ENCODE peak calls at places on chromosomes 12 and 14, in ten cellular contexts. One of them, this sample, is unnamed.

GRCh38 chr12:123621619-123622530 is 11.6 kb downstream of the EIF2B1 start:
- DNase-seq in CD4-positive, alpha-beta T cell: no peak
- DNase-seq in cardiac muscle cell: no peak
- DNase-seq in dorsolateral prefrontal cortex: no peak
- DNase-seq in epithelial cell of esophagus: peak; percentile 91
- DNase-seq in AG09309: no peak
- DNase-seq in brain microvascular endothelial cell: no peak
- DNase-seq in CD8-positive, alpha-beta T cell: no peak
- DNase-seq in osteocyte: no peak
- DNase-seq in heart right ventricle: no peak
- DNase-seq in this sample: no peak

GRCh38 chr12:52916225-52916624 is 11.3 kb upstream of the KRT8 start:
- DNase-seq in CD4-positive, alpha-beta T cell: no peak
- DNase-seq in cardiac muscle cell: no peak
- DNase-seq in dorsolateral prefrontal cortex: no peak
- DNase-seq in epithelial cell of esophagus: no peak
- DNase-seq in AG09309: no peak
- DNase-seq in brain microvascular endothelial cell: no peak
- DNase-seq in CD8-positive, alpha-beta T cell: no peak
- DNase-seq in osteocyte: no peak
- DNase-seq in heart right ventricle: no peak
- DNase-seq in this sample: no peak

GRCh38 chr12:45893240-45893639 is 97.1 kb downstream of the SCAF11 start:
- DNase-seq in CD4-positive, alpha-beta T cell: no peak
- DNase-seq in cardiac muscle cell: peak; percentile 27
- DNase-seq in dorsolateral prefrontal cortex: no peak
- DNase-seq in epithelial cell of esophagus: peak; percentile 19
- DNase-seq in AG09309: no peak
- DNase-seq in brain microvascular endothelial cell: no peak
- DNase-seq in CD8-positive, alpha-beta T cell: no peak
- DNase-seq in osteocyte: no peak
- DNase-seq in heart right ventricle: no peak
- DNase-seq in this sample: no peak

GRCh38 chr12:114476159-114476558 is 70.2 kb upstream of the TBX5 start:
- DNase-seq in CD4-positive, alpha-beta T cell: no peak
- DNase-seq in cardiac muscle cell: peak; percentile 63
- DNase-seq in dorsolateral prefrontal cortex: no peak
- DNase-seq in epithelial cell of esophagus: peak; percentile 10
- DNase-seq in AG09309: no peak
- DNase-seq in brain microvascular endothelial cell: no peak
- DNase-seq in CD8-positive, alpha-beta T cell: no peak
- DNase-seq in osteocyte: no peak
- DNase-seq in heart right ventricle: no peak
- DNase-seq in this sample: no peak

GRCh38 chr12:50615534-50616296 is 110.9 kb downstream of the DIP2B start:
- DNase-seq in CD4-positive, alpha-beta T cell: no peak
- DNase-seq in cardiac muscle cell: no peak
- DNase-seq in dorsolateral prefrontal cortex: no peak
- DNase-seq in epithelial cell of esophagus: peak; percentile 93
- DNase-seq in AG09309: no peak
- DNase-seq in brain microvascular endothelial cell: no peak
- DNase-seq in CD8-positive, alpha-beta T cell: no peak
- DNase-seq in osteocyte: no peak
- DNase-seq in heart right ventricle: no peak
- DNase-seq in this sample: no peak

GRCh38 chr12:27344246-27344645 is 11.6 kb downstream of the BMAL2 start:
- DNase-seq in CD4-positive, alpha-beta T cell: no peak
- DNase-seq in cardiac muscle cell: no peak
- DNase-seq in dorsolateral prefrontal cortex: no peak
- DNase-seq in epithelial cell of esophagus: peak; percentile 86
- DNase-seq in AG09309: no peak
- DNase-seq in brain microvascular endothelial cell: no peak
- DNase-seq in CD8-positive, alpha-beta T cell: no peak
- DNase-seq in osteocyte: no peak
- DNase-seq in heart right ventricle: no peak
- DNase-seq in this sample: no peak

GRCh38 chr12:122395319-122395718 is 27.1 kb downstream of the CLIP1 start:
- DNase-seq in CD4-positive, alpha-beta T cell: no peak
- DNase-seq in cardiac muscle cell: peak; percentile 67
- DNase-seq in dorsolateral prefrontal cortex: no peak
- DNase-seq in epithelial cell of esophagus: peak; percentile 85
- DNase-seq in AG09309: peak; percentile 31
- DNase-seq in brain microvascular endothelial cell: peak; percentile 80
- DNase-seq in CD8-positive, alpha-beta T cell: no peak
- DNase-seq in osteocyte: no peak
- DNase-seq in heart right ventricle: no peak
- DNase-seq in this sample: no peak

GRCh38 chr14:36773136-36773540 is 111.5 kb downstream of the PAX9 start:
- DNase-seq in CD4-positive, alpha-beta T cell: no peak
- DNase-seq in cardiac muscle cell: no peak
- DNase-seq in dorsolateral prefrontal cortex: no peak
- DNase-seq in epithelial cell of esophagus: peak; percentile 86
- DNase-seq in AG09309: no peak
- DNase-seq in brain microvascular endothelial cell: peak; percentile 71
- DNase-seq in CD8-positive, alpha-beta T cell: no peak
- DNase-seq in osteocyte: no peak
- DNase-seq in heart right ventricle: no peak
- DNase-seq in this sample: no peak

GRCh38 chr12:54363047-54363446 is 1.2 kb downstream of the GPR84 start:
- DNase-seq in CD4-positive, alpha-beta T cell: no peak
- DNase-seq in cardiac muscle cell: no peak
- DNase-seq in dorsolateral prefrontal cortex: no peak
- DNase-seq in epithelial cell of esophagus: no peak
- DNase-seq in AG09309: no peak
- DNase-seq in brain microvascular endothelial cell: no peak
- DNase-seq in CD8-positive, alpha-beta T cell: no peak
- DNase-seq in osteocyte: no peak
- DNase-seq in heart right ventricle: no peak
- DNase-seq in this sample: no peak

GRCh38 chr12:22100952-22101748 is 55.1 kb downstream of the CMAS start:
- DNase-seq in CD4-positive, alpha-beta T cell: no peak
- DNase-seq in cardiac muscle cell: peak; percentile 83
- DNase-seq in dorsolateral prefrontal cortex: no peak
- DNase-seq in epithelial cell of esophagus: peak; percentile 89
- DNase-seq in AG09309: peak; percentile 31
- DNase-seq in brain microvascular endothelial cell: peak; percentile 70
- DNase-seq in CD8-positive, alpha-beta T cell: peak; percentile 19
- DNase-seq in osteocyte: no peak
- DNase-seq in heart right ventricle: peak; percentile 54
- DNase-seq in this sample: peak; percentile 67

GRCh38 chr14:72962829-72963312 is 36.6 kb downstream of the DCAF4 start:
- DNase-seq in CD4-positive, alpha-beta T cell: no peak
- DNase-seq in cardiac muscle cell: peak; percentile 73
- DNase-seq in dorsolateral prefrontal cortex: no peak
- DNase-seq in epithelial cell of esophagus: peak; percentile 78
- DNase-seq in AG09309: peak; percentile 52
- DNase-seq in brain microvascular endothelial cell: peak; percentile 81
- DNase-seq in CD8-positive, alpha-beta T cell: no peak
- DNase-seq in osteocyte: no peak
- DNase-seq in heart right ventricle: no peak
- DNase-seq in this sample: no peak

GRCh38 chr14:102694530-102695171 is 82.6 kb upstream of the TRAF3 start:
- DNase-seq in CD4-positive, alpha-beta T cell: peak; percentile 15
- DNase-seq in cardiac muscle cell: peak; percentile 85
- DNase-seq in dorsolateral prefrontal cortex: no peak
- DNase-seq in epithelial cell of esophagus: peak; percentile 76
- DNase-seq in AG09309: peak; percentile 23
- DNase-seq in brain microvascular endothelial cell: peak; percentile 63
- DNase-seq in CD8-positive, alpha-beta T cell: peak; percentile 65
- DNase-seq in osteocyte: no peak
- DNase-seq in heart right ventricle: peak; percentile 82
- DNase-seq in this sample: peak; percentile 93

GRCh38 chr12:68290126-68290525 is 36.7 kb upstream of the IL22 start:
- DNase-seq in CD4-positive, alpha-beta T cell: no peak
- DNase-seq in cardiac muscle cell: no peak
- DNase-seq in dorsolateral prefrontal cortex: no peak
- DNase-seq in epithelial cell of esophagus: no peak
- DNase-seq in AG09309: no peak
- DNase-seq in brain microvascular endothelial cell: no peak
- DNase-seq in CD8-positive, alpha-beta T cell: no peak
- DNase-seq in osteocyte: no peak
- DNase-seq in heart right ventricle: no peak
- DNase-seq in this sample: no peak

GRCh38 chr12:2494490-2495192 is 300.1 kb upstream of the FKBP4 start:
- DNase-seq in CD4-positive, alpha-beta T cell: no peak
- DNase-seq in cardiac muscle cell: peak; percentile 82
- DNase-seq in dorsolateral prefrontal cortex: no peak
- DNase-seq in epithelial cell of esophagus: no peak
- DNase-seq in AG09309: no peak
- DNase-seq in brain microvascular endothelial cell: no peak
- DNase-seq in CD8-positive, alpha-beta T cell: no peak
- DNase-seq in osteocyte: no peak
- DNase-seq in heart right ventricle: peak; percentile 77
- DNase-seq in this sample: no peak

GRCh38 chr14:89851031-89851430 is 103.5 kb downstream of the EFCAB11 start:
- DNase-seq in CD4-positive, alpha-beta T cell: no peak
- DNase-seq in cardiac muscle cell: peak; percentile 50
- DNase-seq in dorsolateral prefrontal cortex: no peak
- DNase-seq in epithelial cell of esophagus: no peak
- DNase-seq in AG09309: no peak
- DNase-seq in brain microvascular endothelial cell: no peak
- DNase-seq in CD8-positive, alpha-beta T cell: no peak
- DNase-seq in osteocyte: no peak
- DNase-seq in heart right ventricle: no peak
- DNase-seq in this sample: no peak

GRCh38 chr14:89849931-89850330 is 104.6 kb downstream of the EFCAB11 start:
- DNase-seq in CD4-positive, alpha-beta T cell: no peak
- DNase-seq in cardiac muscle cell: peak; percentile 49
- DNase-seq in dorsolateral prefrontal cortex: no peak
- DNase-seq in epithelial cell of esophagus: peak; percentile 34
- DNase-seq in AG09309: no peak
- DNase-seq in brain microvascular endothelial cell: peak; percentile 47
- DNase-seq in CD8-positive, alpha-beta T cell: no peak
- DNase-seq in osteocyte: no peak
- DNase-seq in heart right ventricle: no peak
- DNase-seq in this sample: no peak

GRCh38 chr14:89845346-89845745 is 109.2 kb downstream of the EFCAB11 start:
- DNase-seq in CD4-positive, alpha-beta T cell: no peak
- DNase-seq in cardiac muscle cell: peak; percentile 85
- DNase-seq in dorsolateral prefrontal cortex: no peak
- DNase-seq in epithelial cell of esophagus: peak; percentile 54
- DNase-seq in AG09309: peak; percentile 64
- DNase-seq in brain microvascular endothelial cell: peak; percentile 91
- DNase-seq in CD8-positive, alpha-beta T cell: no peak
- DNase-seq in osteocyte: no peak
- DNase-seq in heart right ventricle: no peak
- DNase-seq in this sample: no peak

GRCh38 chr14:89844508-89844907 is 110.0 kb downstream of the EFCAB11 start:
- DNase-seq in CD4-positive, alpha-beta T cell: no peak
- DNase-seq in cardiac muscle cell: no peak
- DNase-seq in dorsolateral prefrontal cortex: no peak
- DNase-seq in epithelial cell of esophagus: no peak
- DNase-seq in AG09309: no peak
- DNase-seq in brain microvascular endothelial cell: no peak
- DNase-seq in CD8-positive, alpha-beta T cell: no peak
- DNase-seq in osteocyte: peak; percentile 53
- DNase-seq in heart right ventricle: no peak
- DNase-seq in this sample: no peak

GRCh38 chr14:89848165-89848564 is 106.4 kb downstream of the EFCAB11 start:
- DNase-seq in CD4-positive, alpha-beta T cell: no peak
- DNase-seq in cardiac muscle cell: peak; percentile 28
- DNase-seq in dorsolateral prefrontal cortex: no peak
- DNase-seq in epithelial cell of esophagus: no peak
- DNase-seq in AG09309: no peak
- DNase-seq in brain microvascular endothelial cell: peak; percentile 37
- DNase-seq in CD8-positive, alpha-beta T cell: no peak
- DNase-seq in osteocyte: no peak
- DNase-seq in heart right ventricle: no peak
- DNase-seq in this sample: no peak
- TF ChIP-seq CTCF in CD4-positive, alpha-beta T cell: no peak
- TF ChIP-seq CTCF in cardiac muscle cell: peak; percentile 48
- TF ChIP-seq CTCF in dorsolateral prefrontal cortex: peak; percentile 23
- TF ChIP-seq CTCF in epithelial cell of esophagus: peak; percentile 57
- TF ChIP-seq CTCF in AG09309: peak; percentile 67
- TF ChIP-seq CTCF in brain microvascular endothelial cell: peak; percentile 67
- TF ChIP-seq CTCF in CD8-positive, alpha-beta T cell: no peak
- TF ChIP-seq CTCF in osteocyte: peak; percentile 66
- TF ChIP-seq CTCF in heart right ventricle: peak; percentile 42
- TF ChIP-seq CTCF in this sample: peak; percentile 35

GRCh38 chr14:101315802-101316296 is 245.4 kb upstream of the DIO3 start:
- DNase-seq in CD4-positive, alpha-beta T cell: no peak
- DNase-seq in cardiac muscle cell: no peak
- DNase-seq in dorsolateral prefrontal cortex: no peak
- DNase-seq in epithelial cell of esophagus: no peak
- DNase-seq in AG09309: no peak
- DNase-seq in brain microvascular endothelial cell: no peak
- DNase-seq in CD8-positive, alpha-beta T cell: no peak
- DNase-seq in osteocyte: no peak
- DNase-seq in heart right ventricle: no peak
- DNase-seq in this sample: no peak

GRCh38 chr14:101318271-101318670 is 243.0 kb upstream of the DIO3 start:
- DNase-seq in CD4-positive, alpha-beta T cell: no peak
- DNase-seq in cardiac muscle cell: no peak
- DNase-seq in dorsolateral prefrontal cortex: no peak
- DNase-seq in epithelial cell of esophagus: no peak
- DNase-seq in AG09309: no peak
- DNase-seq in brain microvascular endothelial cell: no peak
- DNase-seq in CD8-positive, alpha-beta T cell: no peak
- DNase-seq in osteocyte: no peak
- DNase-seq in heart right ventricle: no peak
- DNase-seq in this sample: no peak

GRCh38 chr14:101313268-101313667 is 248.0 kb upstream of the DIO3 start:
- DNase-seq in CD4-positive, alpha-beta T cell: no peak
- DNase-seq in cardiac muscle cell: no peak
- DNase-seq in dorsolateral prefrontal cortex: no peak
- DNase-seq in epithelial cell of esophagus: no peak
- DNase-seq in AG09309: no peak
- DNase-seq in brain microvascular endothelial cell: no peak
- DNase-seq in CD8-positive, alpha-beta T cell: no peak
- DNase-seq in osteocyte: no peak
- DNase-seq in heart right ventricle: no peak
- DNase-seq in this sample: no peak
- TF ChIP-seq CTCF in CD4-positive, alpha-beta T cell: no peak
- TF ChIP-seq CTCF in cardiac muscle cell: no peak
- TF ChIP-seq CTCF in dorsolateral prefrontal cortex: no peak
- TF ChIP-seq CTCF in epithelial cell of esophagus: no peak
- TF ChIP-seq CTCF in AG09309: no peak
- TF ChIP-seq CTCF in brain microvascular endothelial cell: no peak
- TF ChIP-seq CTCF in CD8-positive, alpha-beta T cell: no peak
- TF ChIP-seq CTCF in osteocyte: no peak
- TF ChIP-seq CTCF in heart right ventricle: no peak
- TF ChIP-seq CTCF in this sample: no peak

GRCh38 chr14:59428581-59429012 is 36.6 kb downstream of the GPR135 start:
- DNase-seq in CD4-positive, alpha-beta T cell: no peak
- DNase-seq in cardiac muscle cell: peak; percentile 77
- DNase-seq in dorsolateral prefrontal cortex: no peak
- DNase-seq in epithelial cell of esophagus: no peak
- DNase-seq in AG09309: no peak
- DNase-seq in brain microvascular endothelial cell: peak; percentile 67
- DNase-seq in CD8-positive, alpha-beta T cell: no peak
- DNase-seq in osteocyte: no peak
- DNase-seq in heart right ventricle: no peak
- DNase-seq in this sample: no peak
- TF ChIP-seq CTCF in CD4-positive, alpha-beta T cell: no peak
- TF ChIP-seq CTCF in cardiac muscle cell: peak; percentile 46
- TF ChIP-seq CTCF in dorsolateral prefrontal cortex: no peak
- TF ChIP-seq CTCF in epithelial cell of esophagus: peak; percentile 26
- TF ChIP-seq CTCF in AG09309: peak; percentile 40
- TF ChIP-seq CTCF in brain microvascular endothelial cell: peak; percentile 61
- TF ChIP-seq CTCF in CD8-positive, alpha-beta T cell: no peak
- TF ChIP-seq CTCF in osteocyte: peak; percentile 60
- TF ChIP-seq CTCF in heart right ventricle: peak; percentile 66
- TF ChIP-seq CTCF in this sample: peak; percentile 31

GRCh38 chr12:85759217-85759616 is 77.0 kb downstream of the RASSF9 start:
- DNase-seq in CD4-positive, alpha-beta T cell: no peak
- DNase-seq in cardiac muscle cell: no peak
- DNase-seq in dorsolateral prefrontal cortex: no peak
- DNase-seq in epithelial cell of esophagus: peak; percentile 15
- DNase-seq in AG09309: no peak
- DNase-seq in brain microvascular endothelial cell: no peak
- DNase-seq in CD8-positive, alpha-beta T cell: no peak
- DNase-seq in osteocyte: no peak
- DNase-seq in heart right ventricle: no peak
- DNase-seq in this sample: no peak

GRCh38 chr12:85755760-85756159 is 80.4 kb downstream of the RASSF9 start:
- DNase-seq in CD4-positive, alpha-beta T cell: no peak
- DNase-seq in cardiac muscle cell: peak; percentile 18
- DNase-seq in dorsolateral prefrontal cortex: no peak
- DNase-seq in epithelial cell of esophagus: peak; percentile 90
- DNase-seq in AG09309: no peak
- DNase-seq in brain microvascular endothelial cell: peak; percentile 7
- DNase-seq in CD8-positive, alpha-beta T cell: no peak
- DNase-seq in osteocyte: no peak
- DNase-seq in heart right ventricle: no peak
- DNase-seq in this sample: no peak
- TF ChIP-seq CTCF in CD4-positive, alpha-beta T cell: no peak
- TF ChIP-seq CTCF in cardiac muscle cell: no peak
- TF ChIP-seq CTCF in dorsolateral prefrontal cortex: no peak
- TF ChIP-seq CTCF in epithelial cell of esophagus: peak; percentile 80
- TF ChIP-seq CTCF in AG09309: peak; percentile 38
- TF ChIP-seq CTCF in brain microvascular endothelial cell: peak; percentile 27
- TF ChIP-seq CTCF in CD8-positive, alpha-beta T cell: no peak
- TF ChIP-seq CTCF in osteocyte: no peak
- TF ChIP-seq CTCF in heart right ventricle: no peak
- TF ChIP-seq CTCF in this sample: no peak

This sample was measured in tibial nerve.